ENCODE peak calls at places on chromosomes 5 and 9, in nine cellular contexts. T is activated CD4-positive, alpha-beta T cell treated with anti-CD3 and anti-CD28 coated beads, Interleukin-2, amount 10 ng/mL, durations not matched to agents 7 days and 5 days; M is T-helper 9 cell; Q is H9; W is mucosa of descending colon; D is foreskin fibroblast; Y is AG08395; L is amygdala; H is colonic mucosa. R is an unnamed sample.
A peak's percentile ranks its signal among the peaks of the same experiment; 100 is the strongest.

GRCh38 chr5:61498121-61498520 is 166.1 kb downstream of the ZSWIM6 start:
- DNase-seq in T (no peak), M (no peak), Q (no peak), W (no peak), D (no peak), Y (no peak), L (no peak), H (no peak), R (no peak)

GRCh38 chr5:144169904-144170275 is 569 bp downstream of the YIPF5 start:
- DNase-seq in T (no peak), M (no peak), Q (no peak), W (no peak), D (no peak), Y (no peak), L (no peak), H (no peak), R (no peak)

GRCh38 chr5:76556511-76557221 is 66.5 kb downstream of the F2RL2 start:
- DNase-seq in T (no peak), M (no peak), Q (no peak), W (no peak), D (no peak), Y (no peak), L (no peak), H (no peak), R (no peak)

GRCh38 chr5:103424008-103424407 is 138.6 kb downstream of the NUDT12 start:
- DNase-seq in T (no peak), M (no peak), Q (no peak), W (no peak), D (no peak), Y (no peak), L (no peak), H (no peak), R (no peak)

GRCh38 chr5:111997308-111998159 is 240.5 kb upstream of the NREP start:
- DNase-seq in T (no peak), M (no peak), Q (no peak), W (no peak), D (peak; percentile 99), Y (peak; percentile 95), L (no peak), H (no peak), R (peak; percentile 86)

GRCh38 chr9:77392328-77392727 is 215.0 kb downstream of the VPS13A start:
- DNase-seq in T (no peak), M (no peak), Q (no peak), W (no peak), D (no peak), Y (no peak), L (no peak), H (no peak), R (no peak)

GRCh38 chr9:79222483-79222882 is 349.3 kb upstream of the TLE4 start:
- DNase-seq in T (no peak), M (no peak), Q (no peak), W (no peak), D (no peak), Y (no peak), L (no peak), H (no peak), R (no peak)

GRCh38 chr5:32522429-32523143 is 62.8 kb upstream of the SUB1 start:
- DNase-seq in T (peak; percentile 51), M (no peak), Q (no peak), W (peak; percentile 63), D (no peak), Y (peak; percentile 75), L (no peak), H (no peak), R (no peak)

GRCh38 chr5:78886650-78887230 is 98.4 kb downstream of the ARSB start:
- DNase-seq in T (no peak), M (no peak), Q (no peak), W (no peak), D (no peak), Y (no peak), L (no peak), H (no peak), R (peak; percentile 20)

GRCh38 chr5:77864997-77865396 is 88.9 kb upstream of the TBCA start:
- DNase-seq in T (no peak), M (no peak), Q (no peak), W (no peak), D (no peak), Y (no peak), L (no peak), H (no peak), R (no peak)

GRCh38 chr9:134406366-134407122 is 80.3 kb downstream of the RXRA start:
- DNase-seq in T (no peak), M (no peak), Q (no peak), W (no peak), D (peak; percentile 9), Y (peak; percentile 55), L (no peak), H (no peak), R (no peak)

GRCh38 chr5:80369521-80369920 is 38.3 kb upstream of the ZFYVE16 start:
- DNase-seq in T (no peak), M (no peak), Q (no peak), W (no peak), D (no peak), Y (no peak), L (no peak), H (no peak), R (no peak)

GRCh38 chr5:77630246-77631165 is 8.0 kb downstream of the OTP start:
- DNase-seq in T (peak; percentile 37), M (no peak), Q (peak; percentile 83), W (peak; percentile 72), D (peak; percentile 22), Y (peak; percentile 38), L (no peak), H (peak; percentile 56), R (peak; percentile 69)

GRCh38 chr9:35071814-35072460 is 488 bp downstream of the VCP start:
- DNase-seq in T (peak; percentile 71), M (peak; percentile 62), Q (peak; percentile 85), W (peak; percentile 91), D (peak; percentile 74), Y (peak; percentile 85), L (peak; percentile 51), H (peak; percentile 80), R (peak; percentile 90)

GRCh38 chr5:127892467-127893207 is 189.4 kb downstream of the CCDC192 start:
- DNase-seq in T (no peak), M (no peak), Q (no peak), W (no peak), D (no peak), Y (no peak), L (no peak), H (no peak), R (no peak)

GRCh38 chr9:42388146-42388690 is 204.8 kb downstream of the SPATA31A6 start:
- DNase-seq in T (no peak), M (no peak), Q (no peak), W (no peak), D (no peak), Y (peak; percentile 7), L (no peak), H (no peak), R (peak; percentile 22)

GRCh38 chr9:38087934-38088925 is 19.2 kb upstream of the SHB start:
- DNase-seq in T (peak; percentile 70), M (peak; percentile 73), Q (peak; percentile 79), W (peak; percentile 66), D (no peak), Y (peak; percentile 81), L (no peak), H (peak; percentile 84), R (peak; percentile 75)

GRCh38 chr5:40914835-40915234 is 5.5 kb downstream of the C7 start:
- DNase-seq in T (no peak), M (no peak), Q (no peak), W (no peak), D (no peak), Y (no peak), L (no peak), H (no peak), R (peak; percentile 12)

GRCh38 chr5:157613385-157614245 is 38.0 kb upstream of the ADAM19 start:
- DNase-seq in T (peak; percentile 23), M (no peak), Q (no peak), W (no peak), D (no peak), Y (no peak), L (no peak), H (no peak), R (no peak)

GRCh38 chr9:35605336-35606137 is 475 bp downstream of the TESK1 start:
- DNase-seq in T (peak; percentile 59), M (peak; percentile 16), Q (no peak), W (peak; percentile 75), D (peak; percentile 9), Y (no peak), L (no peak), H (peak; percentile 45), R (peak; percentile 47)

GRCh38 chr9:88017086-88017485 is 42.8 kb upstream of the CDK20 start:
- DNase-seq in T (no peak), M (no peak), Q (no peak), W (no peak), D (no peak), Y (peak; percentile 28), L (no peak), H (no peak), R (no peak)

GRCh38 chr9:36316049-36316448 is 57.8 kb upstream of the GNE start:
- DNase-seq in T (no peak), M (no peak), Q (no peak), W (no peak), D (no peak), Y (no peak), L (no peak), H (no peak), R (no peak)

GRCh38 chr9:68730570-68731227 is 25.7 kb downstream of the PIP5K1B start:
- DNase-seq in T (no peak), M (no peak), Q (no peak), W (no peak), D (no peak), Y (no peak), L (no peak), H (no peak), R (no peak)

GRCh38 chr9:126578029-126578428 is 35.7 kb upstream of the LMX1B start:
- DNase-seq in T (no peak), M (no peak), Q (no peak), W (no peak), D (no peak), Y (no peak), L (no peak), H (no peak), R (no peak)

R was measured in AG08396.